ENCODE peak calls at places on chromosomes 12 and 14, in eight cellular contexts. One of them, this sample, is unnamed.

GRCh38 chr12:56081393-56082347 is 1.7 kb downstream of the ERBB3 start:
- DNase-seq in K562: peak
- DNase-seq in NCI-H1694: no peak
- DNase-seq in non-pigmented ciliary epithelial cell: no peak
- DNase-seq in IMR-90: no peak
- DNase-seq in AG09309: no peak
- DNase-seq in H9: no peak
- DNase-seq in Kasumi-1: no peak
- DNase-seq in this sample: peak

GRCh38 chr12:65585648-65586420 is 238.4 kb upstream of the HMGA2 start:
- DNase-seq in AG09309: no peak
- DNase-seq in IMR-90: no peak
- DNase-seq in K562: no peak
- DNase-seq in NCI-H1694: no peak
- DNase-seq in Kasumi-1: no peak
- DNase-seq in H9: no peak
- DNase-seq in non-pigmented ciliary epithelial cell: no peak
- DNase-seq in this sample: no peak

GRCh38 chr12:120500577-120500976 is 4.7 kb downstream of the DYNLL1 start:
- DNase-seq in AG09309: no peak
- DNase-seq in K562: no peak
- DNase-seq in H9: no peak
- DNase-seq in NCI-H1694: no peak
- DNase-seq in IMR-90: peak
- DNase-seq in Kasumi-1: no peak
- DNase-seq in non-pigmented ciliary epithelial cell: no peak
- DNase-seq in this sample: no peak

GRCh38 chr12:12010277-12011031 is 60.3 kb upstream of the BCL2L14 start:
- DNase-seq in non-pigmented ciliary epithelial cell: peak
- DNase-seq in K562: no peak
- DNase-seq in AG09309: peak
- DNase-seq in H9: no peak
- DNase-seq in NCI-H1694: no peak
- DNase-seq in IMR-90: peak
- DNase-seq in Kasumi-1: peak
- DNase-seq in this sample: no peak

GRCh38 chr14:59435987-59436386 is 29.2 kb downstream of the GPR135 start:
- DNase-seq in non-pigmented ciliary epithelial cell: no peak
- DNase-seq in H9: no peak
- DNase-seq in IMR-90: no peak
- DNase-seq in K562: no peak
- DNase-seq in AG09309: no peak
- DNase-seq in NCI-H1694: no peak
- DNase-seq in Kasumi-1: peak
- DNase-seq in this sample: no peak

GRCh38 chr12:14775652-14776020 is 27.6 kb downstream of the WBP11 start:
- DNase-seq in K562: no peak
- DNase-seq in H9: no peak
- DNase-seq in IMR-90: peak
- DNase-seq in Kasumi-1: peak
- DNase-seq in NCI-H1694: no peak
- DNase-seq in AG09309: peak
- DNase-seq in non-pigmented ciliary epithelial cell: no peak
- DNase-seq in this sample: no peak

GRCh38 chr14:92556255-92556741 is 42.7 kb downstream of the RIN3 start:
- DNase-seq in Kasumi-1: no peak
- DNase-seq in IMR-90: peak
- DNase-seq in AG09309: no peak
- DNase-seq in NCI-H1694: no peak
- DNase-seq in K562: no peak
- DNase-seq in non-pigmented ciliary epithelial cell: peak
- DNase-seq in H9: no peak
- DNase-seq in this sample: no peak

GRCh38 chr12:10722502-10722904 is 620 bp downstream of the YBX3 start:
- DNase-seq in IMR-90: peak
- DNase-seq in non-pigmented ciliary epithelial cell: no peak
- DNase-seq in K562: peak
- DNase-seq in H9: no peak
- DNase-seq in NCI-H1694: no peak
- DNase-seq in AG09309: peak
- DNase-seq in Kasumi-1: no peak
- DNase-seq in this sample: peak

GRCh38 chr12:10213168-10214130 is 772 bp downstream of the GABARAPL1 start:
- DNase-seq in K562: peak
- DNase-seq in IMR-90: peak
- DNase-seq in non-pigmented ciliary epithelial cell: peak
- DNase-seq in H9: peak
- DNase-seq in AG09309: peak
- DNase-seq in Kasumi-1: no peak
- DNase-seq in NCI-H1694: no peak
- DNase-seq in this sample: peak

GRCh38 chr12:6863033-6863432 is 4.3 kb upstream of the TPI1 start:
- DNase-seq in NCI-H1694: no peak
- DNase-seq in H9: no peak
- DNase-seq in non-pigmented ciliary epithelial cell: no peak
- DNase-seq in AG09309: no peak
- DNase-seq in K562: no peak
- DNase-seq in IMR-90: no peak
- DNase-seq in Kasumi-1: no peak
- DNase-seq in this sample: no peak

GRCh38 chr12:32566663-32567634 is 112.2 kb upstream of the DNM1L start:
- DNase-seq in H9: no peak
- DNase-seq in IMR-90: peak
- DNase-seq in K562: no peak
- DNase-seq in non-pigmented ciliary epithelial cell: no peak
- DNase-seq in AG09309: no peak
- DNase-seq in NCI-H1694: no peak
- DNase-seq in Kasumi-1: no peak
- DNase-seq in this sample: no peak

GRCh38 chr14:80395031-80395430 is 183.7 kb upstream of the DIO2 start:
- DNase-seq in IMR-90: peak
- DNase-seq in NCI-H1694: no peak
- DNase-seq in non-pigmented ciliary epithelial cell: no peak
- DNase-seq in Kasumi-1: no peak
- DNase-seq in K562: no peak
- DNase-seq in H9: no peak
- DNase-seq in AG09309: peak
- DNase-seq in this sample: no peak

GRCh38 chr14:54772451-54772881 is 130.2 kb downstream of the GCH1 start:
- DNase-seq in K562: no peak
- DNase-seq in Kasumi-1: no peak
- DNase-seq in IMR-90: peak
- DNase-seq in AG09309: no peak
- DNase-seq in non-pigmented ciliary epithelial cell: no peak
- DNase-seq in H9: no peak
- DNase-seq in NCI-H1694: no peak
- DNase-seq in this sample: no peak

GRCh38 chr14:60092516-60092915 is 793 bp downstream of the PCNX4 start:
- DNase-seq in Kasumi-1: peak
- DNase-seq in non-pigmented ciliary epithelial cell: no peak
- DNase-seq in K562: peak
- DNase-seq in AG09309: no peak
- DNase-seq in NCI-H1694: peak
- DNase-seq in IMR-90: peak
- DNase-seq in H9: no peak
- DNase-seq in this sample: peak

GRCh38 chr14:68284834-68285233 is 465.3 kb downstream of the RAD51B start:
- DNase-seq in IMR-90: no peak
- DNase-seq in AG09309: no peak
- DNase-seq in non-pigmented ciliary epithelial cell: no peak
- DNase-seq in H9: no peak
- DNase-seq in Kasumi-1: no peak
- DNase-seq in K562: no peak
- DNase-seq in NCI-H1694: no peak
- DNase-seq in this sample: no peak

GRCh38 chr14:22866874-22867273 is 4.7 kb upstream of the LRP10 start:
- DNase-seq in AG09309: no peak
- DNase-seq in H9: no peak
- DNase-seq in Kasumi-1: no peak
- DNase-seq in non-pigmented ciliary epithelial cell: no peak
- DNase-seq in IMR-90: no peak
- DNase-seq in NCI-H1694: no peak
- DNase-seq in K562: no peak
- DNase-seq in this sample: no peak

GRCh38 chr14:72416892-72417291 is 477.0 kb downstream of the DPF3 start:
- DNase-seq in Kasumi-1: peak
- DNase-seq in non-pigmented ciliary epithelial cell: no peak
- DNase-seq in NCI-H1694: peak
- DNase-seq in H9: no peak
- DNase-seq in AG09309: no peak
- DNase-seq in K562: no peak
- DNase-seq in IMR-90: no peak
- DNase-seq in this sample: no peak

GRCh38 chr14:73239463-73240241 is 2.3 kb downstream of the PAPLN start:
- DNase-seq in H9: peak
- DNase-seq in Kasumi-1: no peak
- DNase-seq in non-pigmented ciliary epithelial cell: peak
- DNase-seq in NCI-H1694: no peak
- DNase-seq in AG09309: no peak
- DNase-seq in IMR-90: peak
- DNase-seq in K562: no peak
- DNase-seq in this sample: peak

This sample was measured in HuH-7.